ENCODE peak calls at places on chromosomes 1 and 21, in four cellular contexts. E is K562, U is SK-N-SH, B is HepG2. Y is an unnamed sample.

GRCh38 chr1:27436204-27437159 is 44.1 kb downstream of the GPR3 start:
- DNase-seq in B (peak), E (peak), U (no peak), Y (no peak)

GRCh38 chr21:45981641-45982255 is at the start of gene COL6A1:
- DNase-seq in E (peak), B (no peak), U (peak), Y (no peak)

GRCh38 chr1:115090547-115090946 is 1.2 kb upstream of the TSPAN2 start:
- DNase-seq in U (no peak), E (no peak), B (no peak), Y (no peak)

GRCh38 chr1:95216292-95216990 is 17.6 kb upstream of the RWDD3 start:
- DNase-seq in B (no peak), U (no peak), E (no peak), Y (no peak)

GRCh38 chr1:232191560-232191959 is 438.4 kb downstream of the SIPA1L2 start:
- DNase-seq in U (no peak), B (no peak), E (no peak), Y (no peak)

GRCh38 chr1:231200417-231201031 is 38.7 kb downstream of the TRIM67 start:
- DNase-seq in U (peak), B (no peak), E (peak), Y (no peak)

GRCh38 chr21:36145259-36145658 is 10.4 kb downstream of the CBR3 start:
- DNase-seq in B (no peak), E (no peak), U (no peak), Y (no peak)

GRCh38 chr21:26966978-26967913 is at the start of gene ADAMTS5:
- DNase-seq in E (no peak), B (no peak), U (peak), Y (no peak)

GRCh38 chr1:35506960-35507901 is 50.0 kb downstream of the KIAA0319L start:
- DNase-seq in E (no peak), B (no peak), U (no peak), Y (peak)

GRCh38 chr1:91036894-91037829 is 15.3 kb upstream of the ZNF644 start:
- DNase-seq in U (no peak), B (peak), E (no peak), Y (no peak)

GRCh38 chr1:63779338-63779819 is 5.6 kb downstream of the ROR1 start:
- DNase-seq in E (no peak), U (no peak), B (no peak), Y (no peak)

GRCh38 chr1:180720753-180721152 is 88.9 kb downstream of the XPR1 start:
- DNase-seq in B (no peak), U (no peak), E (no peak), Y (no peak)

GRCh38 chr1:164651378-164651951 is 92.5 kb downstream of the PBX1 start:
- DNase-seq in E (no peak), U (no peak), B (no peak), Y (no peak)

GRCh38 chr1:150017206-150017750 is 6.8 kb upstream of the OTUD7B start:
- DNase-seq in E (no peak), B (no peak), U (no peak), Y (no peak)

GRCh38 chr1:239725933-239726332 is 339.6 kb downstream of the CHRM3 start:
- DNase-seq in U (no peak), E (no peak), B (no peak), Y (no peak)

GRCh38 chr21:34989337-34990151 is 59.6 kb downstream of the RUNX1 start:
- DNase-seq in E (no peak), U (no peak), B (no peak), Y (no peak)

GRCh38 chr1:205950280-205950679 is 7.0 kb upstream of the SLC26A9 start:
- DNase-seq in U (no peak), E (no peak), B (no peak), Y (no peak)

GRCh38 chr1:55893155-55893554 is 678.0 kb upstream of the USP24 start:
- DNase-seq in E (no peak), U (no peak), B (peak), Y (no peak)

GRCh38 chr1:169051171-169051570 is 55.3 kb upstream of the ATP1B1 start:
- DNase-seq in U (no peak), E (no peak), B (no peak), Y (no peak)

GRCh38 chr1:169048043-169048442 is 58.4 kb upstream of the ATP1B1 start:
- DNase-seq in B (no peak), U (no peak), E (no peak), Y (no peak)

GRCh38 chr1:169053196-169053595 is 53.3 kb upstream of the ATP1B1 start:
- DNase-seq in E (no peak), U (no peak), B (no peak), Y (no peak)

GRCh38 chr1:169049258-169049936 is 57.1 kb upstream of the ATP1B1 start:
- DNase-seq in U (no peak), E (no peak), B (no peak), Y (no peak)

DNA sequence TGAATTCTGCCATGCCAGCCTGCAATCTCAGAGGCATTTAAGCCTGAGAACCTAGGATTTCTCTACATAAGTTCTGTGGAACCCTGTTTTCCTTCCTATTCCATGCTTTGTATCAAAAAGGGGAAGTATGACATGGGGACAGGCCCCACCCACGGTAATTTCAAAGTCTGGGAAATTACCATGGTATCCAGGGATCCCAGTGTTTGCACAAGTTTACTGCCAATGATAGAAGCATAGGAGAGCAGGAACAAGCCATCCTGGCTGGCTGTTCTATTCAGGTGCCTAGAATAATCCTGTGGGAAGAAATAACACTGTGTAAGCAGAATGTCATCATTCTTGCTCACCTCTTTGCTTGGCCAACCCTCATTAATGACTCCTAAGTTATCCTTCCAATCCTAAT is 53.8 kb upstream of the ATP1B1 start:
- DNase-seq in B (no peak), U (no peak), E (no peak), Y (no peak)
- TF ChIP-seq MXI1 in B (no peak), U (no peak), E (no peak), Y (no peak)

GRCh38 chr1:152397474-152397873 is 16.6 kb downstream of the CRNN start:
- DNase-seq in B (peak), U (no peak), E (no peak), Y (no peak)
- TF ChIP-seq EP300 in B (no peak), U (no peak), E (no peak), Y (no peak)

DNA sequence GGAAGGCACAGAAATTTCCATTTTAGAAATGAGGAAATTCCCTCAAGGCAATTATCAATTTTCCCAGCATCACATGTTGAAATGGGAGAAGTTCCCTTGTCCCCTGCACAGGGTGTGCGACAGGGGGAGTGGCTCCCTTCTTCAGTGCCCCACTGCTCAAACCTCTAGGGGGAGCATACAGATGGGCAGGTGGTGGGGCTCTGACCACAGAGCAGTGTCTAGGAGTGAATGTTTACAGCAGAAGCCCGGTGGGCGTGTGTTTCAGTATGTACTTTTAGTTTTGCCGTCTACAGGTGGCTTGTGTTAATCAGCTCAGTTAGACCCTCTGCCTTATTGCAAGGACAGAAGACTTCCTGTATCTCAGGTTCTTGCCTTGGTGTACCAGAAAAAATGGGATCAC is 493.7 kb upstream of the PLXNA2 start:
- DNase-seq in B (no peak), U (no peak), E (no peak), Y (no peak)
- TF ChIP-seq MXI1 in B (no peak), U (no peak), E (no peak), Y (no peak)

GRCh38 chr21:41489329-41489728 is 18.6 kb downstream of the TMPRSS2 start:
- DNase-seq in E (no peak), B (no peak), U (no peak), Y (no peak)

GRCh38 chr21:41488080-41488479 is 19.9 kb downstream of the TMPRSS2 start:
- DNase-seq in E (no peak), U (no peak), B (no peak), Y (no peak)

GRCh38 chr21:41490330-41490729 is 17.6 kb downstream of the TMPRSS2 start:
- DNase-seq in E (no peak), U (no peak), B (no peak), Y (no peak)

GRCh38 chr21:41494242-41494641 is 13.7 kb downstream of the TMPRSS2 start:
- DNase-seq in B (no peak), U (no peak), E (no peak), Y (no peak)

GRCh38 chr21:41491412-41491811 is 16.5 kb downstream of the TMPRSS2 start:
- DNase-seq in E (no peak), U (no peak), B (no peak), Y (no peak)
- TF ChIP-seq EP300 in E (no peak), U (no peak), B (no peak), Y (no peak)

GRCh38 chr1:203408485-203409229 is 57.7 kb upstream of the FMOD start:
- DNase-seq in E (no peak), B (no peak), U (no peak), Y (no peak)
- TF ChIP-seq MXI1 in E (no peak), B (no peak), U (no peak), Y (no peak)